ENCODE peak calls at places on chromosomes 13 and 19, in ten cellular contexts. D is ELF-1; R is NCI-H1092; G is lower leg skin; E is activated T-helper 1 cell treated with Interleukin-2 at 50 U/mL for 16 hours; L is hippocampal formation; Q is Caki2; V is CD4-positive, CD25-positive, alpha-beta regulatory T cell; N is EH; T is NCI-H526. K is an unnamed sample.

GRCh38 chr13:97057196-97057595 is 62.9 kb upstream of the OXGR1 start:
- DNase-seq in D (no peak), R (no peak), G (no peak), E (no peak), L (no peak), Q (no peak), V (no peak), N (no peak), T (no peak), K (no peak)

GRCh38 chr19:33385956-33386355 is 12.4 kb downstream of the CEBPG start:
- DNase-seq in D (no peak), R (peak; percentile 25), G (no peak), E (no peak), L (no peak), Q (no peak), V (no peak), N (no peak), T (no peak), K (no peak)

GRCh38 chr13:94335786-94336357 is 143.6 kb downstream of the DCT start:
- DNase-seq in D (no peak), R (no peak), G (no peak), E (no peak), L (no peak), Q (no peak), V (no peak), N (no peak), T (no peak), K (no peak)

GRCh38 chr19:29320611-29321010 is 107.7 kb upstream of the UQCRFS1 start:
- DNase-seq in D (no peak), R (no peak), G (peak; percentile 75), E (no peak), L (no peak), Q (no peak), V (no peak), N (no peak), T (no peak), K (no peak)

GRCh38 chr13:90717451-90717936 is 630.0 kb upstream of the MIR17HG start:
- DNase-seq in D (peak; percentile 43), R (no peak), G (no peak), E (no peak), L (no peak), Q (peak; percentile 78), V (no peak), N (peak; percentile 74), T (no peak), K (no peak)

GRCh38 chr13:77386880-77387606 is 60.1 kb upstream of the MYCBP2 start:
- DNase-seq in D (no peak), R (no peak), G (no peak), E (no peak), L (no peak), Q (no peak), V (no peak), N (peak; percentile 97), T (no peak), K (no peak)

GRCh38 chr13:110499621-110500281 is 61.8 kb downstream of the RAB20 start:
- DNase-seq in D (no peak), R (peak; percentile 74), G (no peak), E (no peak), L (no peak), Q (peak; percentile 75), V (no peak), N (peak; percentile 93), T (no peak), K (peak; percentile 71)

GRCh38 chr13:48749144-48749543 is 95.4 kb downstream of the CYSLTR2 start:
- DNase-seq in D (no peak), R (no peak), G (no peak), E (no peak), L (no peak), Q (no peak), V (no peak), N (peak; percentile 51), T (no peak), K (no peak)

GRCh38 chr19:1360818-1361461 is 22.8 kb upstream of the NDUFS7 start:
- DNase-seq in D (peak; percentile 44), R (peak; percentile 51), G (no peak), E (no peak), L (peak; percentile 84), Q (no peak), V (no peak), N (peak; percentile 90), T (no peak), K (no peak)

GRCh38 chr13:96011291-96011875 is 41.8 kb downstream of the UGGT2 start:
- DNase-seq in D (no peak), R (no peak), G (no peak), E (no peak), L (no peak), Q (no peak), V (no peak), N (peak; percentile 45), T (no peak), K (no peak)

GRCh38 chr13:103315701-103316100 is 249.5 kb upstream of the SLC10A2 start:
- DNase-seq in D (no peak), R (no peak), G (no peak), E (no peak), L (no peak), Q (no peak), V (no peak), N (no peak), T (no peak), K (no peak)

GRCh38 chr19:29527500-29528328 is 1.9 kb downstream of the VSTM2B start:
- DNase-seq in D (no peak), R (no peak), G (no peak), E (no peak), L (no peak), Q (no peak), V (no peak), N (no peak), T (no peak), K (no peak)

GRCh38 chr19:12778020-12778904 is 2.9 kb upstream of the HOOK2 start:
- DNase-seq in D (peak; percentile 57), R (peak; percentile 73), G (peak; percentile 94), E (no peak), L (peak; percentile 55), Q (peak; percentile 65), V (peak; percentile 63), N (peak; percentile 89), T (peak; percentile 10), K (peak; percentile 44)

GRCh38 chr13:27014406-27015359 is 156.9 kb downstream of the USP12 start:
- DNase-seq in D (no peak), R (no peak), G (peak; percentile 77), E (no peak), L (no peak), Q (no peak), V (no peak), N (no peak), T (no peak), K (no peak)

GRCh38 chr19:12881172-12881808 is at the start of gene DNASE2:
- DNase-seq in D (peak; percentile 94), R (peak; percentile 91), G (peak; percentile 99), E (peak; percentile 79), L (peak; percentile 83), Q (peak; percentile 89), V (peak; percentile 95), N (peak; percentile 92), T (peak; percentile 78), K (peak; percentile 96)

GRCh38 chr19:48415395-48415794 is 21.9 kb downstream of the GRIN2D start:
- DNase-seq in D (peak; percentile 71), R (no peak), G (peak; percentile 94), E (peak; percentile 45), L (peak; percentile 47), Q (peak; percentile 42), V (peak; percentile 84), N (peak; percentile 72), T (peak; percentile 60), K (peak; percentile 51)

GRCh38 chr19:574658-575526 is 2.5 kb downstream of the BSG start:
- DNase-seq in D (peak; percentile 68), R (no peak), G (no peak), E (no peak), L (peak; percentile 31), Q (no peak), V (no peak), N (peak; percentile 46), T (no peak), K (no peak)

GRCh38 chr19:34253711-34254551 is 423 bp upstream of the GARRE1 start:
- DNase-seq in D (peak; percentile 88), R (no peak), G (peak; percentile 97), E (peak; percentile 78), L (peak; percentile 80), Q (peak; percentile 62), V (no peak), N (no peak), T (peak; percentile 54), K (no peak)

GRCh38 chr13:114225610-114226009 is 9.1 kb upstream of the CDC16 start:
- DNase-seq in D (no peak), R (no peak), G (no peak), E (no peak), L (no peak), Q (no peak), V (no peak), N (no peak), T (no peak), K (no peak)

GRCh38 chr19:30362156-30362754 is 9.9 kb upstream of the ZNF536 start:
- DNase-seq in D (no peak), R (no peak), G (peak; percentile 49), E (no peak), L (no peak), Q (no peak), V (no peak), N (no peak), T (no peak), K (no peak)